ENCODE peak calls at places on chromosome 7, in six cellular contexts. A, H, E, F, Y and I are unnamed samples.

GRCh38 chr7:73606801-73607691 is 17.3 kb downstream of the MLXIPL start:
- DNase-seq in Y (peak), F (no peak), H (peak), E (no peak), A (peak), I (no peak)

GRCh38 chr7:83452256-83452655 is 196.7 kb downstream of the SEMA3E start:
- DNase-seq in A (no peak), F (no peak), H (no peak), E (no peak), Y (no peak), I (no peak)

GRCh38 chr7:85023066-85023687 is 163.7 kb downstream of the SEMA3D start:
- DNase-seq in Y (no peak), F (no peak), A (peak), H (peak), E (no peak), I (no peak)

GRCh38 chr7:14762552-14762951 is 140.0 kb downstream of the DGKB start:
- DNase-seq in H (no peak), F (no peak), Y (no peak), E (no peak), A (no peak), I (no peak)

GRCh38 chr7:80941206-80941758 is 22.4 kb upstream of the SEMA3C start:
- DNase-seq in Y (no peak), E (no peak), H (no peak), A (no peak), F (no peak), I (no peak)

GRCh38 chr7:74365320-74366022 is 76.3 kb downstream of the CLIP2 start:
- DNase-seq in E (peak), Y (peak), F (no peak), H (no peak), A (peak), I (no peak)

GRCh38 chr7:103630318-103630717 is 184.3 kb upstream of the SLC26A5 start:
- DNase-seq in H (no peak), F (no peak), E (no peak), Y (no peak), A (no peak), I (no peak)

GRCh38 chr7:113246698-113247097 is 128.3 kb upstream of the SMIM30 start:
- DNase-seq in A (no peak), E (no peak), F (no peak), H (no peak), Y (no peak), I (no peak)

GRCh38 chr7:147376152-147376551 is 1214.4 kb upstream of the C7orf33 start:
- DNase-seq in A (no peak), Y (no peak), E (no peak), H (no peak), F (no peak), I (no peak)

GRCh38 chr7:132077986-132078385 is 498.3 kb downstream of the PLXNA4 start:
- DNase-seq in Y (no peak), H (no peak), F (no peak), A (no peak), E (no peak), I (no peak)

GRCh38 chr7:27181795-27182275 is 3.2 kb downstream of the HOXA11 start:
- DNase-seq in E (peak), H (no peak), A (no peak), Y (no peak), F (no peak), I (no peak)

GRCh38 chr7:104530243-104530642 is 201.8 kb downstream of the LHFPL3 start:
- DNase-seq in E (no peak), F (no peak), Y (peak), H (no peak), A (no peak), I (no peak)

GRCh38 chr7:35605760-35606159 is 89.2 kb downstream of the HERPUD2 start:
- DNase-seq in Y (no peak), E (no peak), H (no peak), A (no peak), F (no peak), I (no peak)

GRCh38 chr7:130153251-130153908 is 51.8 kb downstream of the TMEM209 start:
- DNase-seq in F (no peak), Y (no peak), H (no peak), E (no peak), A (no peak), I (no peak)

GRCh38 chr7:7789551-7789988 is 71.2 kb upstream of the RPA3 start:
- DNase-seq in A (no peak), Y (no peak), E (no peak), H (no peak), F (no peak), I (no peak)